ENCODE peak calls at places on chromosomes 1 and 21, in six cellular contexts. U is lower leg skin, Y is A549, X is fibroblast of lung, D is H1, T is amygdala. L is an unnamed sample.

GRCh38 chr1:172938676-172939075 is 112.1 kb downstream of the TNFSF18 start:
- DNase-seq in U (no peak), X (peak; percentile 63), Y (no peak), D (no peak), T (no peak), L (no peak)

GRCh38 chr21:39003982-39004775 is 179.1 kb downstream of the PSMG1 start:
- DNase-seq in T (no peak), D (no peak), Y (no peak), U (no peak), X (peak; percentile 39), L (no peak)

GRCh38 chr21:35208810-35209517 is 159.9 kb upstream of the RUNX1 start:
- DNase-seq in U (no peak), X (peak; percentile 93), Y (no peak), D (no peak), T (no peak), L (no peak)

GRCh38 chr21:36849461-36849860 is 117.0 kb downstream of the HLCS start:
- DNase-seq in T (no peak), Y (no peak), U (no peak), X (no peak), D (no peak), L (no peak)

GRCh38 chr1:178540646-178541045 is 27.7 kb downstream of the TEX35 start:
- DNase-seq in D (no peak), U (no peak), T (peak; percentile 17), Y (no peak), X (peak; percentile 79), L (no peak)

GRCh38 chr1:224851210-224851849 is 78.1 kb upstream of the DNAH14 start:
- DNase-seq in D (peak; percentile 91), T (peak; percentile 30), Y (peak; percentile 52), X (peak; percentile 20), U (peak; percentile 30), L (peak; percentile 25)

GRCh38 chr21:45993210-45994085 is 11.9 kb downstream of the COL6A1 start:
- DNase-seq in U (peak; percentile 14), Y (no peak), X (no peak), T (no peak), D (no peak), L (no peak)

GRCh38 chr1:93769767-93770166 is 88.1 kb upstream of the BCAR3 start:
- DNase-seq in T (no peak), U (no peak), X (no peak), Y (no peak), D (no peak), L (no peak)

GRCh38 chr1:109760581-109761226 is 3.0 kb downstream of the EPS8L3 start:
- DNase-seq in X (no peak), D (peak; percentile 30), T (no peak), Y (no peak), U (no peak), L (no peak)